ENCODE peak calls at places on chromosomes 12 and 14, in ten cellular contexts. One of them, this sample, is unnamed.

GRCh38 chr14:75720828-75721227 is 59.8 kb downstream of the TTLL5 start:
- DNase-seq in A673: peak; percentile 39
- DNase-seq in pancreas: peak; percentile 65
- DNase-seq in fibroblast of the aortic adventitia: peak; percentile 78
- DNase-seq in nephron progenitor cell: no peak
- DNase-seq in fibroblast of mammary gland: peak; percentile 53
- DNase-seq in left ventricle myocardium inferior: peak; percentile 55
- DNase-seq in body of pancreas: peak; percentile 82
- DNase-seq in neural crest cell: no peak
- DNase-seq in SK-N-SH: no peak
- DNase-seq in this sample: no peak

GRCh38 chr12:49664591-49665146 is 41.3 kb downstream of the PRPF40B start:
- DNase-seq in left ventricle myocardium inferior: no peak
- DNase-seq in fibroblast of mammary gland: no peak
- DNase-seq in fibroblast of the aortic adventitia: no peak
- DNase-seq in A673: no peak
- DNase-seq in pancreas: no peak
- DNase-seq in SK-N-SH: peak; percentile 40
- DNase-seq in neural crest cell: no peak
- DNase-seq in nephron progenitor cell: no peak
- DNase-seq in body of pancreas: no peak
- DNase-seq in this sample: no peak

GRCh38 chr14:29222671-29223268 is 456.2 kb downstream of the FOXG1 start:
- DNase-seq in neural crest cell: no peak
- DNase-seq in left ventricle myocardium inferior: no peak
- DNase-seq in SK-N-SH: peak; percentile 0
- DNase-seq in body of pancreas: peak; percentile 14
- DNase-seq in pancreas: no peak
- DNase-seq in A673: peak; percentile 57
- DNase-seq in nephron progenitor cell: peak; percentile 3
- DNase-seq in fibroblast of the aortic adventitia: peak; percentile 80
- DNase-seq in fibroblast of mammary gland: peak; percentile 81
- DNase-seq in this sample: peak; percentile 7

GRCh38 chr14:102316048-102316745 is 3.3 kb upstream of the ZNF839 start:
- DNase-seq in fibroblast of the aortic adventitia: peak; percentile 84
- DNase-seq in neural crest cell: peak; percentile 47
- DNase-seq in fibroblast of mammary gland: peak; percentile 74
- DNase-seq in body of pancreas: peak; percentile 55
- DNase-seq in A673: peak; percentile 80
- DNase-seq in pancreas: no peak
- DNase-seq in left ventricle myocardium inferior: no peak
- DNase-seq in SK-N-SH: no peak
- DNase-seq in nephron progenitor cell: peak; percentile 24
- DNase-seq in this sample: peak; percentile 37

GRCh38 chr12:31832740-31833540 is 104.1 kb upstream of the AMN1 start:
- DNase-seq in pancreas: no peak
- DNase-seq in left ventricle myocardium inferior: no peak
- DNase-seq in neural crest cell: no peak
- DNase-seq in body of pancreas: peak; percentile 14
- DNase-seq in SK-N-SH: no peak
- DNase-seq in fibroblast of mammary gland: no peak
- DNase-seq in A673: no peak
- DNase-seq in nephron progenitor cell: no peak
- DNase-seq in fibroblast of the aortic adventitia: no peak
- DNase-seq in this sample: no peak

GRCh38 chr12:131493068-131493826 is 217.6 kb upstream of the SFSWAP start:
- DNase-seq in body of pancreas: no peak
- DNase-seq in pancreas: no peak
- DNase-seq in fibroblast of mammary gland: no peak
- DNase-seq in fibroblast of the aortic adventitia: no peak
- DNase-seq in SK-N-SH: peak; percentile 43
- DNase-seq in A673: no peak
- DNase-seq in nephron progenitor cell: no peak
- DNase-seq in left ventricle myocardium inferior: no peak
- DNase-seq in neural crest cell: no peak
- DNase-seq in this sample: no peak

GRCh38 chr12:82363990-82364389 is 5.7 kb downstream of the METTL25 start:
- DNase-seq in A673: no peak
- DNase-seq in SK-N-SH: no peak
- DNase-seq in pancreas: no peak
- DNase-seq in left ventricle myocardium inferior: no peak
- DNase-seq in fibroblast of the aortic adventitia: no peak
- DNase-seq in body of pancreas: no peak
- DNase-seq in fibroblast of mammary gland: no peak
- DNase-seq in neural crest cell: no peak
- DNase-seq in nephron progenitor cell: no peak
- DNase-seq in this sample: no peak

GRCh38 chr14:37894463-37894862 is 299.0 kb downstream of the TTC6 start:
- DNase-seq in fibroblast of mammary gland: no peak
- DNase-seq in left ventricle myocardium inferior: no peak
- DNase-seq in SK-N-SH: no peak
- DNase-seq in A673: no peak
- DNase-seq in fibroblast of the aortic adventitia: no peak
- DNase-seq in body of pancreas: no peak
- DNase-seq in pancreas: no peak
- DNase-seq in nephron progenitor cell: no peak
- DNase-seq in neural crest cell: no peak
- DNase-seq in this sample: no peak

GRCh38 chr14:60274448-60274847 is 25.4 kb downstream of the PPM1A start:
- DNase-seq in left ventricle myocardium inferior: no peak
- DNase-seq in body of pancreas: no peak
- DNase-seq in pancreas: no peak
- DNase-seq in fibroblast of mammary gland: no peak
- DNase-seq in fibroblast of the aortic adventitia: no peak
- DNase-seq in nephron progenitor cell: no peak
- DNase-seq in SK-N-SH: no peak
- DNase-seq in A673: no peak
- DNase-seq in neural crest cell: no peak
- DNase-seq in this sample: no peak

GRCh38 chr14:34297786-34298520 is 164.1 kb downstream of the SPTSSA start:
- DNase-seq in left ventricle myocardium inferior: no peak
- DNase-seq in SK-N-SH: no peak
- DNase-seq in pancreas: no peak
- DNase-seq in neural crest cell: no peak
- DNase-seq in A673: no peak
- DNase-seq in fibroblast of mammary gland: no peak
- DNase-seq in nephron progenitor cell: no peak
- DNase-seq in fibroblast of the aortic adventitia: peak; percentile 7
- DNase-seq in body of pancreas: no peak
- DNase-seq in this sample: peak; percentile 5

GRCh38 chr14:67391266-67391665 is 20.7 kb downstream of the PLEK2 start:
- DNase-seq in fibroblast of the aortic adventitia: no peak
- DNase-seq in pancreas: no peak
- DNase-seq in nephron progenitor cell: no peak
- DNase-seq in neural crest cell: no peak
- DNase-seq in fibroblast of mammary gland: no peak
- DNase-seq in A673: no peak
- DNase-seq in body of pancreas: no peak
- DNase-seq in left ventricle myocardium inferior: no peak
- DNase-seq in SK-N-SH: no peak
- DNase-seq in this sample: no peak

GRCh38 chr12:113463746-113464743 is 7.6 kb downstream of the LHX5 start:
- DNase-seq in neural crest cell: no peak
- DNase-seq in SK-N-SH: peak; percentile 41
- DNase-seq in pancreas: no peak
- DNase-seq in A673: no peak
- DNase-seq in nephron progenitor cell: no peak
- DNase-seq in left ventricle myocardium inferior: no peak
- DNase-seq in body of pancreas: no peak
- DNase-seq in fibroblast of the aortic adventitia: no peak
- DNase-seq in fibroblast of mammary gland: no peak
- DNase-seq in this sample: no peak

GRCh38 chr12:63103489-63104131 is 47.4 kb downstream of the AVPR1A start:
- DNase-seq in SK-N-SH: peak; percentile 8
- DNase-seq in left ventricle myocardium inferior: no peak
- DNase-seq in nephron progenitor cell: peak; percentile 17
- DNase-seq in A673: peak; percentile 46
- DNase-seq in neural crest cell: no peak
- DNase-seq in body of pancreas: no peak
- DNase-seq in fibroblast of mammary gland: peak; percentile 40
- DNase-seq in pancreas: no peak
- DNase-seq in fibroblast of the aortic adventitia: peak; percentile 51
- DNase-seq in this sample: peak; percentile 34

GRCh38 chr14:72763892-72764291 is 130.0 kb downstream of the DPF3 start:
- DNase-seq in pancreas: no peak
- DNase-seq in neural crest cell: no peak
- DNase-seq in A673: no peak
- DNase-seq in fibroblast of mammary gland: no peak
- DNase-seq in body of pancreas: no peak
- DNase-seq in SK-N-SH: no peak
- DNase-seq in fibroblast of the aortic adventitia: no peak
- DNase-seq in left ventricle myocardium inferior: no peak
- DNase-seq in nephron progenitor cell: no peak
- DNase-seq in this sample: no peak

GRCh38 chr12:19075711-19076340 is 53.7 kb upstream of the PLEKHA5 start:
- DNase-seq in neural crest cell: no peak
- DNase-seq in fibroblast of the aortic adventitia: peak; percentile 23
- DNase-seq in body of pancreas: no peak
- DNase-seq in fibroblast of mammary gland: peak; percentile 25
- DNase-seq in left ventricle myocardium inferior: no peak
- DNase-seq in A673: no peak
- DNase-seq in pancreas: no peak
- DNase-seq in nephron progenitor cell: no peak
- DNase-seq in SK-N-SH: no peak
- DNase-seq in this sample: no peak

GRCh38 chr12:33942172-33942571 is 80.1 kb upstream of the ALG10 start:
- DNase-seq in SK-N-SH: no peak
- DNase-seq in A673: no peak
- DNase-seq in left ventricle myocardium inferior: no peak
- DNase-seq in body of pancreas: no peak
- DNase-seq in pancreas: no peak
- DNase-seq in fibroblast of mammary gland: no peak
- DNase-seq in nephron progenitor cell: no peak
- DNase-seq in neural crest cell: no peak
- DNase-seq in fibroblast of the aortic adventitia: no peak
- DNase-seq in this sample: no peak
- TF ChIP-seq CTCF in SK-N-SH: peak; percentile 14
- TF ChIP-seq CTCF in A673: no peak
- TF ChIP-seq CTCF in left ventricle myocardium inferior: no peak
- TF ChIP-seq CTCF in body of pancreas: no peak
- TF ChIP-seq CTCF in pancreas: no peak
- TF ChIP-seq CTCF in fibroblast of mammary gland: no peak
- TF ChIP-seq CTCF in nephron progenitor cell: no peak
- TF ChIP-seq CTCF in neural crest cell: peak; percentile 44
- TF ChIP-seq CTCF in fibroblast of the aortic adventitia: no peak
- TF ChIP-seq CTCF in this sample: peak; percentile 33

GRCh38 chr12:103705927-103706326 is 118.9 kb downstream of the STAB2 start:
- DNase-seq in left ventricle myocardium inferior: no peak
- DNase-seq in neural crest cell: no peak
- DNase-seq in fibroblast of mammary gland: no peak
- DNase-seq in pancreas: no peak
- DNase-seq in SK-N-SH: peak; percentile 15
- DNase-seq in A673: no peak
- DNase-seq in body of pancreas: no peak
- DNase-seq in nephron progenitor cell: no peak
- DNase-seq in fibroblast of the aortic adventitia: no peak
- DNase-seq in this sample: no peak
- TF ChIP-seq CTCF in left ventricle myocardium inferior: no peak
- TF ChIP-seq CTCF in neural crest cell: peak; percentile 23
- TF ChIP-seq CTCF in fibroblast of mammary gland: peak; percentile 28
- TF ChIP-seq CTCF in pancreas: no peak
- TF ChIP-seq CTCF in SK-N-SH: no peak
- TF ChIP-seq CTCF in A673: peak; percentile 29
- TF ChIP-seq CTCF in body of pancreas: no peak
- TF ChIP-seq CTCF in nephron progenitor cell: peak; percentile 25
- TF ChIP-seq CTCF in fibroblast of the aortic adventitia: peak; percentile 18
- TF ChIP-seq CTCF in this sample: peak; percentile 12

GRCh38 chr14:65926935-65927700 is 514.6 kb downstream of the FUT8 start:
- DNase-seq in left ventricle myocardium inferior: no peak
- DNase-seq in nephron progenitor cell: no peak
- DNase-seq in pancreas: no peak
- DNase-seq in body of pancreas: no peak
- DNase-seq in neural crest cell: no peak
- DNase-seq in fibroblast of mammary gland: no peak
- DNase-seq in A673: no peak
- DNase-seq in fibroblast of the aortic adventitia: no peak
- DNase-seq in SK-N-SH: no peak
- DNase-seq in this sample: no peak

GRCh38 chr14:65928995-65929394 is 516.5 kb downstream of the FUT8 start:
- DNase-seq in left ventricle myocardium inferior: no peak
- DNase-seq in SK-N-SH: no peak
- DNase-seq in fibroblast of the aortic adventitia: no peak
- DNase-seq in pancreas: no peak
- DNase-seq in fibroblast of mammary gland: no peak
- DNase-seq in body of pancreas: no peak
- DNase-seq in A673: no peak
- DNase-seq in nephron progenitor cell: no peak
- DNase-seq in neural crest cell: no peak
- DNase-seq in this sample: no peak

GRCh38 chr14:65922166-65922565 is 509.6 kb downstream of the FUT8 start:
- DNase-seq in body of pancreas: no peak
- DNase-seq in A673: no peak
- DNase-seq in SK-N-SH: no peak
- DNase-seq in pancreas: no peak
- DNase-seq in fibroblast of mammary gland: peak; percentile 22
- DNase-seq in fibroblast of the aortic adventitia: no peak
- DNase-seq in left ventricle myocardium inferior: no peak
- DNase-seq in nephron progenitor cell: no peak
- DNase-seq in neural crest cell: no peak
- DNase-seq in this sample: no peak

GRCh38 chr14:65927871-65928270 is 515.3 kb downstream of the FUT8 start:
- DNase-seq in fibroblast of the aortic adventitia: no peak
- DNase-seq in left ventricle myocardium inferior: no peak
- DNase-seq in fibroblast of mammary gland: no peak
- DNase-seq in neural crest cell: no peak
- DNase-seq in A673: no peak
- DNase-seq in body of pancreas: no peak
- DNase-seq in pancreas: no peak
- DNase-seq in SK-N-SH: no peak
- DNase-seq in nephron progenitor cell: no peak
- DNase-seq in this sample: peak; percentile 6

DNA sequence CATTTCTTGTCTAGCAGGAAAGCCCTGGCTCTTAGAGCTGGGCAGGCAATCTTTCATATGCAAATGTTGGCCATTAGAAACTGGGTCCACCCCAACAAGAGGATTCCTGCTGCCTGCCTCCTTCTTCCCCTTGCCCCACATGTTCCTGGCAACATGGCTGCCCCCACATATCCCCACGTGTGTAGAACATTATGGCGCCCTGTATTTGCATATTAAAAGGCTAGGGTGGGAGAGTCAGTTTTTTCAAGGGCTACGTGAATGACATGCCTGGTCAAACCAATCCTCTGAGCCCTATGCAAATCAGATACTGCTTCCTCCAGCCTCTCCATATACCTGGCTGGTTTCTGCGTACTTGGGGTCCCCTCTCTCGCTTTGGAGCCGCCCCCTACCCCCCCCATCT is 514.0 kb downstream of the FUT8 start:
- DNase-seq in fibroblast of the aortic adventitia: no peak
- DNase-seq in pancreas: no peak
- DNase-seq in nephron progenitor cell: no peak
- DNase-seq in SK-N-SH: no peak
- DNase-seq in body of pancreas: no peak
- DNase-seq in neural crest cell: no peak
- DNase-seq in fibroblast of mammary gland: no peak
- DNase-seq in left ventricle myocardium inferior: no peak
- DNase-seq in A673: no peak
- DNase-seq in this sample: no peak
- TF ChIP-seq CTCF in fibroblast of the aortic adventitia: no peak
- TF ChIP-seq CTCF in pancreas: no peak
- TF ChIP-seq CTCF in nephron progenitor cell: no peak
- TF ChIP-seq CTCF in SK-N-SH: no peak
- TF ChIP-seq CTCF in body of pancreas: no peak
- TF ChIP-seq CTCF in neural crest cell: no peak
- TF ChIP-seq CTCF in fibroblast of mammary gland: no peak
- TF ChIP-seq CTCF in left ventricle myocardium inferior: no peak
- TF ChIP-seq CTCF in A673: no peak
- TF ChIP-seq CTCF in this sample: no peak

GRCh38 chr12:44317651-44318126 is 481.8 kb downstream of the TMEM117 start:
- DNase-seq in pancreas: no peak
- DNase-seq in SK-N-SH: peak; percentile 25
- DNase-seq in left ventricle myocardium inferior: no peak
- DNase-seq in nephron progenitor cell: peak; percentile 22
- DNase-seq in A673: peak; percentile 81
- DNase-seq in neural crest cell: no peak
- DNase-seq in body of pancreas: no peak
- DNase-seq in fibroblast of mammary gland: peak; percentile 40
- DNase-seq in fibroblast of the aortic adventitia: peak; percentile 15
- DNase-seq in this sample: peak; percentile 5
- TF ChIP-seq CTCF in pancreas: no peak
- TF ChIP-seq CTCF in SK-N-SH: peak; percentile 51
- TF ChIP-seq CTCF in left ventricle myocardium inferior: peak; percentile 45
- TF ChIP-seq CTCF in nephron progenitor cell: peak; percentile 54
- TF ChIP-seq CTCF in A673: peak; percentile 67
- TF ChIP-seq CTCF in neural crest cell: peak; percentile 69
- TF ChIP-seq CTCF in body of pancreas: no peak
- TF ChIP-seq CTCF in fibroblast of mammary gland: peak; percentile 51
- TF ChIP-seq CTCF in fibroblast of the aortic adventitia: peak; percentile 33
- TF ChIP-seq CTCF in this sample: peak; percentile 41

This sample was measured in Calu3.